ENCODE peak calls at places on chromosomes 4 and X, in six cellular contexts. One of them, this sample, is unnamed.

GRCh38 chr4:126800723-126801191 is 832.0 kb upstream of the INTU start:
- DNase-seq in WERI-Rb-1: no peak
- DNase-seq in tibial nerve: no peak
- DNase-seq in tibial artery: no peak
- DNase-seq in CD8-positive, alpha-beta memory T cell: no peak
- DNase-seq in CD4-positive, alpha-beta memory T cell: no peak
- DNase-seq in this sample: no peak

GRCh38 chrX:110108381-110108796 is 105.5 kb downstream of the TMEM164 start:
- DNase-seq in WERI-Rb-1: no peak
- DNase-seq in tibial nerve: peak; percentile 9
- DNase-seq in tibial artery: no peak
- DNase-seq in CD8-positive, alpha-beta memory T cell: no peak
- DNase-seq in CD4-positive, alpha-beta memory T cell: no peak
- DNase-seq in this sample: no peak

GRCh38 chr4:71648448-71648847 is 135.4 kb downstream of the GC start:
- DNase-seq in WERI-Rb-1: no peak
- DNase-seq in tibial nerve: no peak
- DNase-seq in tibial artery: no peak
- DNase-seq in CD8-positive, alpha-beta memory T cell: no peak
- DNase-seq in CD4-positive, alpha-beta memory T cell: no peak
- DNase-seq in this sample: no peak

GRCh38 chr4:33649015-33649414 is 2595.3 kb downstream of the ARAP2 start:
- DNase-seq in WERI-Rb-1: peak; percentile 18
- DNase-seq in tibial nerve: no peak
- DNase-seq in tibial artery: no peak
- DNase-seq in CD8-positive, alpha-beta memory T cell: no peak
- DNase-seq in CD4-positive, alpha-beta memory T cell: no peak
- DNase-seq in this sample: no peak

GRCh38 chrX:32483534-32484136 is 727.7 kb downstream of the DMD start:
- DNase-seq in WERI-Rb-1: no peak
- DNase-seq in tibial nerve: no peak
- DNase-seq in tibial artery: no peak
- DNase-seq in CD8-positive, alpha-beta memory T cell: no peak
- DNase-seq in CD4-positive, alpha-beta memory T cell: no peak
- DNase-seq in this sample: no peak

GRCh38 chr4:173821851-173822250 is 291.8 kb upstream of the HAND2 start:
- DNase-seq in WERI-Rb-1: no peak
- DNase-seq in tibial nerve: no peak
- DNase-seq in tibial artery: no peak
- DNase-seq in CD8-positive, alpha-beta memory T cell: no peak
- DNase-seq in CD4-positive, alpha-beta memory T cell: no peak
- DNase-seq in this sample: no peak

GRCh38 chrX:54076903-54077302 is 32.6 kb upstream of the PHF8 start:
- DNase-seq in WERI-Rb-1: no peak
- DNase-seq in tibial nerve: no peak
- DNase-seq in tibial artery: no peak
- DNase-seq in CD8-positive, alpha-beta memory T cell: no peak
- DNase-seq in CD4-positive, alpha-beta memory T cell: no peak
- DNase-seq in this sample: no peak

GRCh38 chrX:43386872-43387271 is 269.2 kb upstream of the MAOA start:
- DNase-seq in WERI-Rb-1: no peak
- DNase-seq in tibial nerve: no peak
- DNase-seq in tibial artery: no peak
- DNase-seq in CD8-positive, alpha-beta memory T cell: no peak
- DNase-seq in CD4-positive, alpha-beta memory T cell: no peak
- DNase-seq in this sample: no peak

GRCh38 chr4:85937507-85937906 is 422.3 kb downstream of the MAPK10 start:
- DNase-seq in WERI-Rb-1: no peak
- DNase-seq in tibial nerve: no peak
- DNase-seq in tibial artery: no peak
- DNase-seq in CD8-positive, alpha-beta memory T cell: no peak
- DNase-seq in CD4-positive, alpha-beta memory T cell: no peak
- DNase-seq in this sample: no peak

GRCh38 chrX:106611682-106612402 is at the start of gene RADX:
- DNase-seq in WERI-Rb-1: peak; percentile 16
- DNase-seq in tibial nerve: peak; percentile 45
- DNase-seq in tibial artery: peak; percentile 80
- DNase-seq in CD8-positive, alpha-beta memory T cell: peak; percentile 84
- DNase-seq in CD4-positive, alpha-beta memory T cell: peak; percentile 89
- DNase-seq in this sample: peak; percentile 77

GRCh38 chrX:44344194-44344593 is 722 bp upstream of the EFHC2 start:
- DNase-seq in WERI-Rb-1: no peak
- DNase-seq in tibial nerve: peak; percentile 4
- DNase-seq in tibial artery: no peak
- DNase-seq in CD8-positive, alpha-beta memory T cell: peak; percentile 65
- DNase-seq in CD4-positive, alpha-beta memory T cell: peak; percentile 77
- DNase-seq in this sample: peak; percentile 53

GRCh38 chr4:4677825-4678522 is 136.1 kb upstream of the STX18 start:
- DNase-seq in WERI-Rb-1: peak; percentile 52
- DNase-seq in tibial nerve: peak; percentile 36
- DNase-seq in tibial artery: no peak
- DNase-seq in CD8-positive, alpha-beta memory T cell: no peak
- DNase-seq in CD4-positive, alpha-beta memory T cell: no peak
- DNase-seq in this sample: no peak

GRCh38 chr4:153790962-153791551 is 2.2 kb upstream of the SFRP2 start:
- DNase-seq in WERI-Rb-1: no peak
- DNase-seq in tibial nerve: peak; percentile 41
- DNase-seq in tibial artery: no peak
- DNase-seq in CD8-positive, alpha-beta memory T cell: peak; percentile 35
- DNase-seq in CD4-positive, alpha-beta memory T cell: no peak
- DNase-seq in this sample: no peak

GRCh38 chr4:113901994-113902787 is 77.3 kb downstream of the ARSJ start:
- DNase-seq in WERI-Rb-1: no peak
- DNase-seq in tibial nerve: no peak
- DNase-seq in tibial artery: no peak
- DNase-seq in CD8-positive, alpha-beta memory T cell: peak; percentile 77
- DNase-seq in CD4-positive, alpha-beta memory T cell: peak; percentile 87
- DNase-seq in this sample: peak; percentile 64

GRCh38 chrX:63751481-63751880 is 33.5 kb downstream of the ARHGEF9 start:
- DNase-seq in WERI-Rb-1: no peak
- DNase-seq in tibial nerve: no peak
- DNase-seq in tibial artery: no peak
- DNase-seq in CD8-positive, alpha-beta memory T cell: no peak
- DNase-seq in CD4-positive, alpha-beta memory T cell: no peak
- DNase-seq in this sample: no peak

GRCh38 chr4:140277576-140277975 is 95.9 kb upstream of the SCOC start:
- DNase-seq in WERI-Rb-1: no peak
- DNase-seq in tibial nerve: no peak
- DNase-seq in tibial artery: no peak
- DNase-seq in CD8-positive, alpha-beta memory T cell: no peak
- DNase-seq in CD4-positive, alpha-beta memory T cell: no peak
- DNase-seq in this sample: no peak

GRCh38 chr4:7863911-7864681 is 75.6 kb downstream of the AFAP1 start:
- DNase-seq in WERI-Rb-1: no peak
- DNase-seq in tibial nerve: no peak
- DNase-seq in tibial artery: no peak
- DNase-seq in CD8-positive, alpha-beta memory T cell: no peak
- DNase-seq in CD4-positive, alpha-beta memory T cell: peak; percentile 68
- DNase-seq in this sample: no peak

GRCh38 chrX:20352504-20352903 is 85.8 kb upstream of the RPS6KA3 start:
- DNase-seq in WERI-Rb-1: no peak
- DNase-seq in tibial nerve: no peak
- DNase-seq in tibial artery: no peak
- DNase-seq in CD8-positive, alpha-beta memory T cell: no peak
- DNase-seq in CD4-positive, alpha-beta memory T cell: no peak
- DNase-seq in this sample: no peak

GRCh38 chr4:70868778-70869177 is 29.1 kb upstream of the GRSF1 start:
- DNase-seq in WERI-Rb-1: no peak
- DNase-seq in tibial nerve: no peak
- DNase-seq in tibial artery: no peak
- DNase-seq in CD8-positive, alpha-beta memory T cell: no peak
- DNase-seq in CD4-positive, alpha-beta memory T cell: no peak
- DNase-seq in this sample: no peak

GRCh38 chr4:82753238-82753637 is 45.4 kb downstream of the SCD5 start:
- DNase-seq in WERI-Rb-1: peak; percentile 20
- DNase-seq in tibial nerve: no peak
- DNase-seq in tibial artery: no peak
- DNase-seq in CD8-positive, alpha-beta memory T cell: no peak
- DNase-seq in CD4-positive, alpha-beta memory T cell: no peak
- DNase-seq in this sample: no peak

GRCh38 chr4:146342600-146343192 is 128.4 kb downstream of the REELD1 start:
- DNase-seq in WERI-Rb-1: peak; percentile 15
- DNase-seq in tibial nerve: peak; percentile 26
- DNase-seq in tibial artery: no peak
- DNase-seq in CD8-positive, alpha-beta memory T cell: peak; percentile 17
- DNase-seq in CD4-positive, alpha-beta memory T cell: peak; percentile 41
- DNase-seq in this sample: no peak

GRCh38 chr4:99043346-99043745 is 45.2 kb downstream of the ADH5 start:
- DNase-seq in WERI-Rb-1: no peak
- DNase-seq in tibial nerve: no peak
- DNase-seq in tibial artery: no peak
- DNase-seq in CD8-positive, alpha-beta memory T cell: peak; percentile 47
- DNase-seq in CD4-positive, alpha-beta memory T cell: peak; percentile 70
- DNase-seq in this sample: no peak

GRCh38 chr4:10083861-10084641 is 32.5 kb downstream of the WDR1 start:
- DNase-seq in WERI-Rb-1: no peak
- DNase-seq in tibial nerve: no peak
- DNase-seq in tibial artery: peak; percentile 64
- DNase-seq in CD8-positive, alpha-beta memory T cell: no peak
- DNase-seq in CD4-positive, alpha-beta memory T cell: no peak
- DNase-seq in this sample: no peak

GRCh38 chrX:115912372-115912897 is 258.1 kb upstream of the AGTR2 start:
- DNase-seq in WERI-Rb-1: peak; percentile 57
- DNase-seq in tibial nerve: no peak
- DNase-seq in tibial artery: no peak
- DNase-seq in CD8-positive, alpha-beta memory T cell: no peak
- DNase-seq in CD4-positive, alpha-beta memory T cell: no peak
- DNase-seq in this sample: no peak

GRCh38 chr4:3871181-3871852 is 105.1 kb downstream of the ADRA2C start:
- DNase-seq in WERI-Rb-1: peak; percentile 8
- DNase-seq in tibial nerve: no peak
- DNase-seq in tibial artery: peak; percentile 45
- DNase-seq in CD8-positive, alpha-beta memory T cell: peak; percentile 15
- DNase-seq in CD4-positive, alpha-beta memory T cell: no peak
- DNase-seq in this sample: no peak

GRCh38 chr4:113106076-113106475 is 56.6 kb downstream of the ANK2 start:
- DNase-seq in WERI-Rb-1: no peak
- DNase-seq in tibial nerve: no peak
- DNase-seq in tibial artery: no peak
- DNase-seq in CD8-positive, alpha-beta memory T cell: no peak
- DNase-seq in CD4-positive, alpha-beta memory T cell: no peak
- DNase-seq in this sample: no peak

GRCh38 chr4:68410643-68411042 is 36.6 kb upstream of the TMPRSS11E start:
- DNase-seq in WERI-Rb-1: no peak
- DNase-seq in tibial nerve: no peak
- DNase-seq in tibial artery: no peak
- DNase-seq in CD8-positive, alpha-beta memory T cell: no peak
- DNase-seq in CD4-positive, alpha-beta memory T cell: no peak
- DNase-seq in this sample: no peak

GRCh38 chrX:130746709-130747347 is 156.2 kb downstream of the ENOX2 start:
- DNase-seq in WERI-Rb-1: no peak
- DNase-seq in tibial nerve: no peak
- DNase-seq in tibial artery: no peak
- DNase-seq in CD8-positive, alpha-beta memory T cell: no peak
- DNase-seq in CD4-positive, alpha-beta memory T cell: no peak
- DNase-seq in this sample: no peak

GRCh38 chrX:70033348-70033747 is 16.4 kb downstream of the AWAT2 start:
- DNase-seq in WERI-Rb-1: peak; percentile 80
- DNase-seq in tibial nerve: no peak
- DNase-seq in tibial artery: no peak
- DNase-seq in CD8-positive, alpha-beta memory T cell: no peak
- DNase-seq in CD4-positive, alpha-beta memory T cell: no peak
- DNase-seq in this sample: no peak

GRCh38 chr4:177400030-177400429 is 42.2 kb downstream of the AGA start:
- DNase-seq in WERI-Rb-1: no peak
- DNase-seq in tibial nerve: no peak
- DNase-seq in tibial artery: no peak
- DNase-seq in CD8-positive, alpha-beta memory T cell: no peak
- DNase-seq in CD4-positive, alpha-beta memory T cell: no peak
- DNase-seq in this sample: no peak

GRCh38 chr4:183747931-183748664 is 89.0 kb downstream of the TRAPPC11 start:
- DNase-seq in WERI-Rb-1: no peak
- DNase-seq in tibial nerve: no peak
- DNase-seq in tibial artery: no peak
- DNase-seq in CD8-positive, alpha-beta memory T cell: no peak
- DNase-seq in CD4-positive, alpha-beta memory T cell: no peak
- DNase-seq in this sample: no peak

GRCh38 chrX:35617836-35618235 is 180.3 kb upstream of the MAGEB16 start:
- DNase-seq in WERI-Rb-1: no peak
- DNase-seq in tibial nerve: no peak
- DNase-seq in tibial artery: no peak
- DNase-seq in CD8-positive, alpha-beta memory T cell: no peak
- DNase-seq in CD4-positive, alpha-beta memory T cell: no peak
- DNase-seq in this sample: no peak

GRCh38 chrX:17082831-17083230 is 136.4 kb downstream of the REPS2 start:
- DNase-seq in WERI-Rb-1: peak; percentile 8
- DNase-seq in tibial nerve: no peak
- DNase-seq in tibial artery: no peak
- DNase-seq in CD8-positive, alpha-beta memory T cell: no peak
- DNase-seq in CD4-positive, alpha-beta memory T cell: no peak
- DNase-seq in this sample: no peak

GRCh38 chr4:445410-445809 is 53.5 kb downstream of the ZNF721 start:
- DNase-seq in WERI-Rb-1: no peak
- DNase-seq in tibial nerve: no peak
- DNase-seq in tibial artery: no peak
- DNase-seq in CD8-positive, alpha-beta memory T cell: no peak
- DNase-seq in CD4-positive, alpha-beta memory T cell: no peak
- DNase-seq in this sample: no peak
- H3K9me3 ChIP-seq in WERI-Rb-1: peaks cover 77% of the 10 kb centered on the region
- H3K9me3 ChIP-seq in tibial nerve: peaks cover 99% of the 10 kb centered on the region
- H3K9me3 ChIP-seq in tibial artery: peaks cover 96% of the 10 kb centered on the region
- H3K9me3 ChIP-seq in CD8-positive, alpha-beta memory T cell: peaks cover 71% of the 10 kb centered on the region
- H3K9me3 ChIP-seq in CD4-positive, alpha-beta memory T cell: peaks cover 75% of the 10 kb centered on the region
- H3K9me3 ChIP-seq in this sample: peaks cover 99% of the 10 kb centered on the region

GRCh38 chr4:41573458-41574129 is 35.6 kb downstream of the LIMCH1 start:
- DNase-seq in WERI-Rb-1: no peak
- DNase-seq in tibial nerve: no peak
- DNase-seq in tibial artery: no peak
- DNase-seq in CD8-positive, alpha-beta memory T cell: no peak
- DNase-seq in CD4-positive, alpha-beta memory T cell: no peak
- DNase-seq in this sample: no peak
- H3K27ac ChIP-seq in WERI-Rb-1: no peak overlapping the region
- H3K27ac ChIP-seq in tibial nerve: no peak overlapping the region
- H3K27ac ChIP-seq in tibial artery: peak overlapping the region; percentile 45
- H3K27ac ChIP-seq in CD8-positive, alpha-beta memory T cell: no peak overlapping the region
- H3K27ac ChIP-seq in CD4-positive, alpha-beta memory T cell: no peak overlapping the region
- H3K27ac ChIP-seq in this sample: no peak overlapping the region

GRCh38 chr4:155119006-155119405 is 89.4 kb upstream of the NPY2R start:
- DNase-seq in WERI-Rb-1: no peak
- DNase-seq in tibial nerve: no peak
- DNase-seq in tibial artery: no peak
- DNase-seq in CD8-positive, alpha-beta memory T cell: no peak
- DNase-seq in CD4-positive, alpha-beta memory T cell: no peak
- DNase-seq in this sample: no peak
- H3K9me3 ChIP-seq in WERI-Rb-1: no peaks in the 10 kb centered on the region
- H3K9me3 ChIP-seq in tibial nerve: no peaks in the 10 kb centered on the region
- H3K9me3 ChIP-seq in tibial artery: no peaks in the 10 kb centered on the region
- H3K9me3 ChIP-seq in CD8-positive, alpha-beta memory T cell: no peaks in the 10 kb centered on the region
- H3K9me3 ChIP-seq in CD4-positive, alpha-beta memory T cell: no peaks in the 10 kb centered on the region
- H3K9me3 ChIP-seq in this sample: no peaks in the 10 kb centered on the region

DNA sequence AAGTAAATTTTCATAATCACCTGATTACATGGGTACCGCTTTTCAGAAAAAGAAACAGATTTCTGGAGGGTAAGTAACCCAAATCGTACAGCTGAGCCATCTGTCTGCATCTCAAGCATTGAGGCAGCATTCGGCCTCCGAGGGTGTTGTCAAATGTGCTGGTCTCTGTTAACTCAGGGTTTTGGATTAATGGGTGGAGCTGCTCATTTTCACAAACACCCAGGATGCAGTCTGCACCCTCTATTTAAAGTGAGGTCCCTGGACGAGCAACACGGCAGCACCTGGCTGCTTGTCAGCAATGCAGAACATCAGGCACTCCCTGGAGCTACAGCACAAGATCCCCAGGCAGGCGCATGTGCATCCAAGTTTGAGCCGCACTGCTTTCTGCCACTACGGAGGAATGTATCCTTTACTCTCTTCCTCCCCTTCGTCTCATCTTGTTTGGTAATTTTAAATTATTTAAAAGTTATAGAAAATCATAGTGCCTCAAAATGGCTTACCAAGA is 24.7 kb upstream of the NAP1L5 start:
- DNase-seq in WERI-Rb-1: no peak
- DNase-seq in tibial nerve: no peak
- DNase-seq in tibial artery: no peak
- DNase-seq in CD8-positive, alpha-beta memory T cell: no peak
- DNase-seq in CD4-positive, alpha-beta memory T cell: no peak
- DNase-seq in this sample: no peak
- H3K27ac ChIP-seq in WERI-Rb-1: no peak overlapping the region
- H3K27ac ChIP-seq in tibial nerve: no peak overlapping the region
- H3K27ac ChIP-seq in tibial artery: peak overlapping the region; percentile 52
- H3K27ac ChIP-seq in CD8-positive, alpha-beta memory T cell: no peak overlapping the region
- H3K27ac ChIP-seq in CD4-positive, alpha-beta memory T cell: no peak overlapping the region
- H3K27ac ChIP-seq in this sample: no peak overlapping the region